ENCODE peak calls at places on chromosomes 6 and 20, in ten cellular contexts. O is lower lobe of right lung; S is CD8-positive, alpha-beta T cell; X is MCF 10A; I is NCI-H774; Z is AG04450; Q is GM12878; J is HCT116; D is EL; H is cardiac fibroblast. K is an unnamed sample.

GRCh38 chr6:109093732-109094131 is 914 bp downstream of the SESN1 start:
- DNase-seq in O (no peak), S (no peak), X (peak), I (no peak), Z (no peak), Q (no peak), J (no peak), D (peak), H (peak), K (no peak)

GRCh38 chr6:14545496-14545895 is 427.9 kb downstream of the CD83 start:
- DNase-seq in O (no peak), S (no peak), X (no peak), I (no peak), Z (no peak), Q (no peak), J (no peak), D (no peak), H (peak), K (no peak)

GRCh38 chr6:163647624-163648023 is 233.1 kb downstream of the QKI start:
- DNase-seq in O (no peak), S (no peak), X (no peak), I (no peak), Z (no peak), Q (no peak), J (no peak), D (no peak), H (no peak), K (no peak)

GRCh38 chr6:141290871-141291270 is 841.9 kb upstream of the GJE1 start:
- DNase-seq in O (no peak), S (no peak), X (no peak), I (peak), Z (no peak), Q (no peak), J (no peak), D (peak), H (peak), K (no peak)

GRCh38 chr20:51318058-51318960 is 224.2 kb downstream of the NFATC2 start:
- DNase-seq in O (peak), S (peak), X (peak), I (peak), Z (no peak), Q (no peak), J (peak), D (peak), H (peak), K (no peak)

GRCh38 chr6:27205375-27206278 is 41.9 kb upstream of the PRSS16 start:
- DNase-seq in O (no peak), S (no peak), X (no peak), I (no peak), Z (no peak), Q (no peak), J (no peak), D (peak), H (peak), K (no peak)

GRCh38 chr6:119349041-119349340 is 570 bp downstream of the MAN1A1 start:
- DNase-seq in O (no peak), S (no peak), X (no peak), I (no peak), Z (no peak), Q (no peak), J (no peak), D (no peak), H (no peak), K (no peak)

GRCh38 chr6:53827485-53827884 is 32.7 kb downstream of the LRRC1 start:
- DNase-seq in O (no peak), S (no peak), X (no peak), I (no peak), Z (no peak), Q (no peak), J (no peak), D (no peak), H (no peak), K (no peak)

GRCh38 chr6:86031713-86032112 is 389.0 kb upstream of the SYNCRIP start:
- DNase-seq in O (no peak), S (no peak), X (no peak), I (no peak), Z (no peak), Q (no peak), J (no peak), D (no peak), H (no peak), K (no peak)

GRCh38 chr6:12593720-12594540 is 122.6 kb upstream of the PHACTR1 start:
- DNase-seq in O (peak), S (no peak), X (no peak), I (no peak), Z (no peak), Q (no peak), J (no peak), D (no peak), H (no peak), K (no peak)

GRCh38 chr6:143707702-143708101 is 29.9 kb downstream of the PHACTR2 start:
- DNase-seq in O (no peak), S (no peak), X (no peak), I (no peak), Z (no peak), Q (no peak), J (no peak), D (no peak), H (no peak), K (no peak)

GRCh38 chr20:3082955-3083952 is 1.3 kb downstream of the AVP start:
- DNase-seq in O (no peak), S (no peak), X (no peak), I (no peak), Z (no peak), Q (no peak), J (no peak), D (no peak), H (no peak), K (no peak)

GRCh38 chr20:46681032-46681854 is 8.0 kb downstream of the TP53RK start:
- DNase-seq in O (no peak), S (peak), X (peak), I (peak), Z (no peak), Q (peak), J (no peak), D (peak), H (peak), K (peak)

GRCh38 chr6:64776359-64776758 is 930.7 kb downstream of the EYS start:
- DNase-seq in O (no peak), S (no peak), X (no peak), I (no peak), Z (no peak), Q (no peak), J (no peak), D (no peak), H (no peak), K (no peak)

GRCh38 chr6:1438471-1438881 is 49.1 kb downstream of the FOXF2 start:
- DNase-seq in O (no peak), S (no peak), X (no peak), I (no peak), Z (no peak), Q (no peak), J (no peak), D (no peak), H (no peak), K (no peak)

GRCh38 chr20:47281376-47281775 is 75.1 kb downstream of the ZMYND8 start:
- DNase-seq in O (no peak), S (no peak), X (no peak), I (no peak), Z (no peak), Q (no peak), J (no peak), D (no peak), H (no peak), K (no peak)

GRCh38 chr20:1437222-1437904 is 29.3 kb downstream of the NSFL1C start:
- DNase-seq in O (peak), S (peak), X (peak), I (peak), Z (peak), Q (peak), J (peak), D (peak), H (peak), K (peak)

GRCh38 chr20:18683839-18684238 is 96.0 kb downstream of the DTD1 start:
- DNase-seq in O (no peak), S (no peak), X (no peak), I (no peak), Z (no peak), Q (no peak), J (no peak), D (no peak), H (no peak), K (no peak)

GRCh38 chr6:142886431-142887170 is 58.4 kb downstream of the HIVEP2 start:
- DNase-seq in O (no peak), S (no peak), X (peak), I (no peak), Z (no peak), Q (peak), J (no peak), D (peak), H (peak), K (peak)

GRCh38 chr6:138923561-138923960 is 64.5 kb downstream of the REPS1 start:
- DNase-seq in O (no peak), S (no peak), X (no peak), I (no peak), Z (no peak), Q (no peak), J (no peak), D (no peak), H (no peak), K (no peak)

GRCh38 chr20:58718121-58718563 is 25.5 kb downstream of the NPEPL1 start:
- DNase-seq in O (no peak), S (no peak), X (no peak), I (no peak), Z (no peak), Q (no peak), J (no peak), D (no peak), H (no peak), K (no peak)

GRCh38 chr6:106128981-106129761 is 43.0 kb downstream of the PRDM1 start:
- DNase-seq in O (no peak), S (no peak), X (peak), I (no peak), Z (peak), Q (no peak), J (no peak), D (peak), H (peak), K (no peak)

GRCh38 chr6:81940451-81940850 is 188.0 kb upstream of the TENT5A start:
- DNase-seq in O (no peak), S (no peak), X (no peak), I (no peak), Z (no peak), Q (no peak), J (no peak), D (peak), H (no peak), K (no peak)

GRCh38 chr6:158445426-158446085 is 114.3 kb upstream of the TMEM181 start:
- DNase-seq in O (no peak), S (no peak), X (no peak), I (no peak), Z (no peak), Q (no peak), J (no peak), D (no peak), H (no peak), K (no peak)

GRCh38 chr6:134198093-134198492 is 119.8 kb downstream of the SGK1 start:
- DNase-seq in O (no peak), S (no peak), X (no peak), I (no peak), Z (no peak), Q (no peak), J (no peak), D (peak), H (no peak), K (no peak)

GRCh38 chr20:47389867-47390347 is 33.4 kb upstream of the ZMYND8 start:
- DNase-seq in O (no peak), S (no peak), X (peak), I (no peak), Z (no peak), Q (no peak), J (no peak), D (peak), H (peak), K (peak)

GRCh38 chr6:150705392-150705791 is 105.7 kb downstream of the PLEKHG1 start:
- DNase-seq in O (no peak), S (no peak), X (no peak), I (no peak), Z (no peak), Q (no peak), J (no peak), D (no peak), H (no peak), K (no peak)

GRCh38 chr6:56246941-56247653 is at the start of gene COL21A1:
- DNase-seq in O (peak), S (no peak), X (no peak), I (peak), Z (no peak), Q (no peak), J (no peak), D (peak), H (peak), K (no peak)

GRCh38 chr20:57398231-57398821 is 7.1 kb downstream of the RBM38 start:
- DNase-seq in O (peak), S (peak), X (no peak), I (peak), Z (no peak), Q (peak), J (no peak), D (no peak), H (no peak), K (no peak)

GRCh38 chr6:11282245-11282644 is 49.8 kb upstream of the NEDD9 start:
- DNase-seq in O (no peak), S (no peak), X (no peak), I (no peak), Z (no peak), Q (no peak), J (no peak), D (no peak), H (no peak), K (no peak)

GRCh38 chr20:38805958-38806854 is 709 bp downstream of the PPP1R16B start:
- DNase-seq in O (peak), S (peak), X (no peak), I (no peak), Z (no peak), Q (no peak), J (no peak), D (no peak), H (no peak), K (no peak)

GRCh38 chr20:45189067-45189611 is 14.4 kb downstream of the PI3 start:
- DNase-seq in O (no peak), S (no peak), X (no peak), I (no peak), Z (no peak), Q (no peak), J (no peak), D (no peak), H (no peak), K (no peak)

GRCh38 chr20:3768342-3769130 is 983 bp upstream of the ADISSP start:
- DNase-seq in O (peak), S (peak), X (peak), I (peak), Z (no peak), Q (no peak), J (peak), D (peak), H (peak), K (peak)

GRCh38 chr20:38131588-38132121 is 33.4 kb downstream of the TGM2 start:
- DNase-seq in O (peak), S (no peak), X (peak), I (no peak), Z (no peak), Q (no peak), J (no peak), D (peak), H (no peak), K (no peak)

GRCh38 chr6:11251553-11252358 is 19.3 kb upstream of the NEDD9 start:
- DNase-seq in O (no peak), S (no peak), X (peak), I (no peak), Z (no peak), Q (no peak), J (no peak), D (peak), H (peak), K (no peak)

GRCh38 chr20:59628171-59628570 is 23.8 kb downstream of the PHACTR3 start:
- DNase-seq in O (no peak), S (no peak), X (no peak), I (no peak), Z (no peak), Q (no peak), J (no peak), D (no peak), H (no peak), K (no peak)

GRCh38 chr6:43278524-43279078 is 19.5 kb upstream of the SLC22A7 start:
- DNase-seq in O (no peak), S (no peak), X (no peak), I (no peak), Z (no peak), Q (no peak), J (no peak), D (peak), H (peak), K (no peak)

GRCh38 chr6:19839788-19840187 is 2.6 kb downstream of the ID4 start:
- DNase-seq in O (no peak), S (no peak), X (no peak), I (no peak), Z (no peak), Q (no peak), J (no peak), D (no peak), H (no peak), K (no peak)

GRCh38 chr20:62045529-62046277 is 20.0 kb downstream of the TAF4 start:
- DNase-seq in O (peak), S (no peak), X (no peak), I (no peak), Z (no peak), Q (no peak), J (no peak), D (no peak), H (no peak), K (no peak)

K was measured in SW 1271.